ENCODE peak calls at places on chromosomes 7 and 10, in five cellular contexts. M, B, Y, Z and A are unnamed samples.

GRCh38 chr10:6689036-6689435 is 109.0 kb upstream of the PRKCQ start:
- DNase-seq in B (no peak), Z (no peak), Y (no peak), M (no peak), A (no peak)

GRCh38 chr7:29039747-29040569 is 81.8 kb upstream of the TRIL start:
- DNase-seq in B (no peak), Z (no peak), Y (no peak), M (no peak), A (no peak)

GRCh38 chr7:94160719-94161435 is 156.7 kb upstream of the BET1 start:
- DNase-seq in Z (no peak), Y (no peak), M (no peak), B (no peak), A (no peak)

GRCh38 chr7:133275008-133275407 is 22.1 kb downstream of the EXOC4 start:
- DNase-seq in M (no peak), B (no peak), Y (no peak), Z (no peak), A (no peak)

GRCh38 chr7:75892634-75893272 is 13.9 kb downstream of the RHBDD2 start:
- DNase-seq in M (no peak), Z (peak), B (peak), Y (peak), A (no peak)

GRCh38 chr7:107847168-107847835 is 43.7 kb upstream of the DLD start:
- DNase-seq in Z (no peak), Y (no peak), M (no peak), B (no peak), A (no peak)

GRCh38 chr7:55187701-55188491 is 169.1 kb downstream of the EGFR start:
- DNase-seq in Z (no peak), M (no peak), Y (no peak), B (no peak), A (no peak)

GRCh38 chr7:127581716-127582115 is 3.7 kb downstream of the GCC1 start:
- DNase-seq in B (no peak), M (no peak), Y (no peak), Z (no peak), A (no peak)

GRCh38 chr7:57182031-57182430 is 49.8 kb upstream of the ZNF479 start:
- DNase-seq in Z (no peak), B (no peak), Y (no peak), M (no peak), A (no peak)

GRCh38 chr7:158763454-158764033 is 58.9 kb upstream of the NCAPG2 start:
- DNase-seq in B (no peak), Z (no peak), Y (no peak), M (no peak), A (no peak)

GRCh38 chr10:6737080-6737641 is 157.1 kb upstream of the PRKCQ start:
- DNase-seq in M (no peak), Y (no peak), Z (no peak), B (peak), A (no peak)

GRCh38 chr7:45237788-45238461 is 80.3 kb downstream of the RAMP3 start:
- DNase-seq in M (no peak), Z (no peak), B (no peak), Y (peak), A (peak)

GRCh38 chr10:21445161-21445560 is 80.3 kb downstream of the SKIDA1 start:
- DNase-seq in B (no peak), Y (no peak), M (no peak), Z (no peak), A (no peak)

GRCh38 chr10:28087675-28088351 is 88.9 kb upstream of the ODAD2 start:
- DNase-seq in Z (no peak), Y (no peak), B (no peak), M (no peak), A (no peak)

GRCh38 chr7:84190016-84190705 is 4.4 kb downstream of the SEMA3A start:
- DNase-seq in B (no peak), M (no peak), Z (no peak), Y (no peak), A (no peak)
- H3K4me3 ChIP-seq in B (no peak), M (no peak), Z (no peak), Y (no peak), A (no peak)

GRCh38 chr10:13709931-13710690 is 123.3 kb downstream of the PRPF18 start:
- DNase-seq in Y (no peak), B (no peak), M (no peak), Z (no peak), A (no peak)

GRCh38 chr10:13706175-13706574 is 119.4 kb downstream of the PRPF18 start:
- DNase-seq in Z (no peak), M (no peak), B (no peak), Y (no peak), A (no peak)

GRCh38 chr10:13707156-13707881 is 120.6 kb downstream of the PRPF18 start:
- DNase-seq in B (peak), Z (peak), M (peak), Y (peak), A (peak)

GRCh38 chr10:13706604-13707003 is 119.8 kb downstream of the PRPF18 start:
- DNase-seq in B (no peak), Z (no peak), M (no peak), Y (peak), A (no peak)

DNA sequence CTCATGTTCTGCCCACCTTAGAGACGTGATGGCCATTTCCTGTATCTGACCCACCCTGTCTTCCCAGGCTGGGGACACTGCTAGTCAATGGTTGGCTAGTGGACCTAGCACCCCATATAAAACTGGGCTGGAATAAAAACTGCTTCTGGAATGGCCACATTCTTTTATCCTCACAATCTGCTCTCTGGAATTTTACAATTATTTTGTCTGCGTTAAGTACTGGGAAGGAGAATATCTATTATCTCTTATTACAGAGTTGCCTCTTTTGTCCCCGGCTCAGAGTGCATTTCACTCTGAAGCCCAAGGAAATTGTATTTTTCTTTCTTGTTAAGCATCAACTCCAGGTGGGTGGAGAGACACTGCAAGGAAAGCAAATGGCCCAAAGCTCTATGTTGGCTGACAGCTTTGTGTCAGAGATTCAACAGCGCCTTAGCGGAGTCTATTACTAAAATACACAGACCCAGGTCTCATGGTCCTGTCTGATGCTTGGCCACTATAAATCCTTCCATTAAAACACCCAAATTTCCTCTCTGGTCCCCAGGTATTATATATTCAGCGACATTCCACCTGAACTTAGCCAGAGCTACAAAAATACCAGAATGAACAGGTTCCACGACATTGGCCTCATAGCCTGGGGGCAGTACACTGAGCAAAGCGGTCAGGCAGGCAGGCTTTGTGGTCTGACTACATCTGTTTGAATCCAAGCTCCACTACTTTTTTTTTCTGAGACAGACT is 121.7 kb downstream of the PRPF18 start:
- DNase-seq in Z (no peak), M (no peak), B (no peak), Y (no peak), A (no peak)
- H3K27ac ChIP-seq in Z (peak), M (peak), B (no peak), Y (no peak), A (no peak)

DNA sequence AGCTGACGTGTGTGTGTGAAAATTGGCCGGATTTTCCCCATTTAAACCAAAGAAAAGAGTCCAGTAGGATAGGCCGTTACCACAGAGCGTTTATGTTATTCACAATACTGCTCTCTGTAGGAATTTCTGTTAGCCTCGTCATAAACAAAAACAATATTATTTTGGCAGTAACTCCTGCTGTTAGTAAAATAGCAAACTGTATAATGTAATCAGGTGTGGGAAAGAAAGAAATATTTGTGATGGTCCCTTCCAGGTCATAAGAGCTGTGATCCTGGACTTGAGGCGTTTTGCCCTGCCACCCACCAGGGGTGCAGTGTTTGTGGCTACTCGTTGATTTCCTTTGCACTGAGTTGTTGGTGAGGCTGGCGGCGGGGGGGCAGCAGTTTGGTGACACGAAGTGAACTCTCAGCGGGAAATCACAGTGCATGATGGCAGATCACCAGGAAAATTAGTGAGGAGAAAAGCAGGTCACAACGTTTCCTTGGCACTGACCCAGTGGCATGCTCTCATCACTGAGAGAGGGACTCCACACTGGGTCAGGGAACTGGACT is 2.8 kb downstream of the EEPD1 start:
- DNase-seq in M (peak), Y (no peak), B (peak), Z (peak), A (no peak)
- TF ChIP-seq CTCF in M (no peak), Y (no peak), B (no peak), Z (no peak), A (no peak)

DNA sequence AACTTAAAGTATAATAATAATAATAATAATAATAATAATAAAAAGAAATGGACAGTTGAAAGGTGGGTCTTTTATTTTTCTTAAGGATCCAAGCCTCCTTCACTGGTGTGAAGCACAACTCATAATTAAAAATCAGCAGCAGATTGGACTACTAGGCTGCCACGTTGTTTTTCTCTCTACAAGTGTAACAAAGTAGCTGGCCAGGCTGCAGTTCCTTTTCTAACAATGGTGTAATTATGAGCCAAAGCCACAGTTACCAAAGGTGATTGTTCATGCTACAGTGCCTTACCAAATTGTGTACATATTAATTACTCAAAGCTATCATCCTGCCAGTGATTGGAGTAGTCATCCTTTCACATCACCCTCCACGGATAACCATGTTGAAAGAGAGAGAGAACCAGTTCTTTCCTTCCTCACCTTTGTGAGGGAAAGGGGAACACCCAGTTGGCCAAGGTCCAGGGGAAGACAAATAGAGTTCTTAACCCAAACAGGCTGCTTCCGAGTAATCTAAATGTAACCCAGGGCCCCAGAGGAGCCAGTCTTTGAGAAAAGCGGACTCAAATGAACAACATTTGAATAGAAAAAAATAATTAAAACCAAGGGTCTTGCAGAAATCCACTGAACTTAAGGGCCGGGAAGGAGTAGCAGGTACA is 86.3 kb upstream of the NPS start:
- DNase-seq in B (no peak), M (no peak), Y (no peak), Z (no peak), A (no peak)
- H3K4me3 ChIP-seq in B (no peak), M (no peak), Y (no peak), Z (no peak), A (no peak)

GRCh38 chr10:110378019-110378418 is 73.3 kb upstream of the SMNDC1 start:
- DNase-seq in B (no peak), Z (no peak), Y (no peak), M (no peak), A (no peak)
- H3K27ac ChIP-seq in B (no peak), Z (no peak), Y (no peak), M (no peak), A (no peak)

GRCh38 chr7:113698556-113699220 is 220.1 kb downstream of the PPP1R3A start:
- DNase-seq in B (no peak), Y (peak), Z (no peak), M (no peak), A (no peak)
- TF ChIP-seq CTCF in B (peak), Y (peak), Z (peak), M (peak), A (peak)

DNA sequence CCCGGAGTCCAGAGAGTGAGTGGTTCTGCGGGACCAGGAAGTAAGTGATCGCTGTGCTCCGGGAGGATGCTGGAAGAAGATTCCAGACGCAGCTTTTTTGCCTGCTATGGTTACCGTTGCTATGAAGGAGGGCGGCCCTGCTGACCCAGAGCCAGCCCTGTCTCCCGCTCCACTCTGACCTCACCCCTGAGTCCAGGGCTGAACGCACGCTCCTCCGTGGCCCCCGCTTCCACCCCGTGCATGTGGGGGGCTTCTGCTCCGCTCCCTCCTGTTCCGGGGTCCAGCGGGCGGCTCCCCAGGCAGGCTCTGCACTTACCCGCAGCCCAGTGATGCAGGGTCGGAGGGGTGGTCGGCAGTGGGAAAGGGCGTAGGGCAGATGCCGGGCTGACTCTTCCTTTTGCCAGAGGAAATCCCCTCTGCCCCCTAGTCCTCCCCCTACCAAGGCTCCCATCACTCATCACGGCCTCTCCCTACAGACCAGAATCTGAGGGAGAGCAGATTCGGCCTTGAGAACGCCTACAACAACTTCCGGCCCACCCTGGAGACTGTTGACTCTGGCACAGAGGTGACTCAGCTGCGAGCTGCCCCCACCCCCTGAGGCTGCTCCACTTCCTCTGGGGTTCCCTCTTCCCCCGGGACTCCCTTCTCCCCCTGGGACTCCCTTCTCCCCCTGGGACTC is 2.6 kb upstream of the MUC17 start:
- DNase-seq in Z (peak), B (peak), M (no peak), Y (peak), A (no peak)
- H3K4me3 ChIP-seq in Z (no peak), B (peak), M (peak), Y (peak), A (peak)

GRCh38 chr10:5629789-5630436 is 36.5 kb downstream of the ASB13 start:
- DNase-seq in B (peak), Z (peak), Y (peak), M (peak), A (no peak)

GRCh38 chr10:5633166-5633565 is 33.2 kb downstream of the ASB13 start:
- DNase-seq in B (no peak), Y (no peak), Z (peak), M (no peak), A (no peak)

GRCh38 chr10:5631936-5632335 is 34.5 kb downstream of the ASB13 start:
- DNase-seq in B (peak), M (peak), Z (peak), Y (no peak), A (peak)

GRCh38 chr10:5628798-5629788 is 37.3 kb downstream of the ASB13 start:
- DNase-seq in Y (no peak), Z (no peak), B (no peak), M (no peak), A (no peak)

GRCh38 chr10:5632430-5632829 is 34.0 kb downstream of the ASB13 start:
- DNase-seq in Y (no peak), M (peak), B (peak), Z (peak), A (no peak)
- H3K27ac ChIP-seq in Y (no peak), M (peak), B (peak), Z (peak), A (peak)

GRCh38 chr10:113614304-113614703 is 49.5 kb downstream of the NRAP start:
- DNase-seq in Z (no peak), B (no peak), M (no peak), Y (no peak), A (no peak)

GRCh38 chr10:113613427-113613826 is 50.4 kb downstream of the NRAP start:
- DNase-seq in Z (no peak), M (no peak), Y (no peak), B (no peak), A (no peak)

GRCh38 chr10:113612154-113612553 is 51.7 kb downstream of the NRAP start:
- DNase-seq in M (no peak), B (peak), Y (no peak), Z (no peak), A (no peak)

GRCh38 chr10:113616244-113617074 is 47.4 kb downstream of the NRAP start:
- DNase-seq in M (no peak), B (no peak), Y (peak), Z (no peak), A (no peak)

DNA sequence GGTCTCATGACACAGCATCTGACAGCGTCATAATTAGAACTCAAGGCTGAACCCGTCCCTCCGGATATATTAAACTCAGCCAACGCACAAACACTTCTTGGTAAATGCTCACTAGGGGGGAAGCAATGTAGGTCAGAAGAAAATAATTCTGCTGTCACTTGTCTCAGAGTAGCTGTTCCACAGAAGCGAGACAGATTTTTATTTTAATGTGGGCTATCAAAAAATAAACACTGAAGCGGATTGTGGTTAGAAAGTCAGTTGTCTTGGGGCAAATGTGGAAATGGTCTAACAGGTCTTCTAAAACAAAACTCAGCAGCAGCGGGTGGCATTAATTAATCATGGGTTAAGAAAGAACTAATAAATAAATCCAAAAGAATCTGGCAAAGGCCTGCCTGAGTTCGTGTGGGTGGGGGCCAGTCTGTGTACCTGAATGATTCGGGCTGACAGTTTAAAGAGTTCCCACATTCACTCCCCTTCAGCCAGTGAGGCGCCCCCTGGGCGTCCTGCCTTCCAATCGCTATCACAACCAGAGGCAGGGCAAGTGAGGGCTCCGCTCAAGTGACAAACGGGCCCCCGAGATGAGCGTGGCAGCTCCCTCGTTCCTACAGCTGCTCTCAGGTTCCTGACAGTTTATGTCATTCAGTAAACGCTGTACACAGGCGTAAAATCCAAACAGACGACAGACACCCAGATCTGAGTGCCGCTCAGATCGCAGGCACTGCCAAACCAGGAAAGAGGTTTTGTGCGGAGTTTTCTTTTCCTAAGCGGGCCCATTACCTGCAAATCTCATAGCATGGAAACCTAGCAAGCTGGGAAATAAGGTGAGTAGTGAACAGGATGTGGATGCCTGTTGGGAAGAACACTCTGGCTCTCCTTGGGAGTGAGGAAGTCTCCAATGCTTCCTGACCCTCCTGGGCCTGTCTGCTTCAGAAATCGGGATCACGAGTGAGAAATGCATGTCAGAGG is 52.9 kb downstream of the NRAP start:
- DNase-seq in Y (peak), B (no peak), Z (no peak), M (no peak), A (no peak)
- TF ChIP-seq CTCF in Y (no peak), B (no peak), Z (no peak), M (no peak), A (no peak)